ENCODE peak calls at places on chromosomes 4 and X, in four cellular contexts. One of them, this sample, is unnamed.

GRCh38 chrX:18354369-18355329 is at the start of gene SCML2:
- DNase-seq in HepG2: peak; percentile 5
- DNase-seq in Panc1: no peak
- DNase-seq in HCT116: no peak
- DNase-seq in this sample: peak; percentile 74

GRCh38 chrX:146456058-146456457 is 353.5 kb upstream of the CXorf51B start:
- DNase-seq in HepG2: no peak
- DNase-seq in Panc1: no peak
- DNase-seq in HCT116: no peak
- DNase-seq in this sample: no peak

GRCh38 chrX:15500497-15500966 is at the start of gene BMX:
- DNase-seq in HepG2: no peak
- DNase-seq in Panc1: no peak
- DNase-seq in HCT116: no peak
- DNase-seq in this sample: no peak

GRCh38 chrX:118495958-118496762 is 545 bp downstream of the DOCK11 start:
- DNase-seq in HepG2: no peak
- DNase-seq in Panc1: no peak
- DNase-seq in HCT116: no peak
- DNase-seq in this sample: peak; percentile 31

GRCh38 chr4:100803751-100804150 is 285.9 kb upstream of the EMCN start:
- DNase-seq in HepG2: no peak
- DNase-seq in Panc1: no peak
- DNase-seq in HCT116: no peak
- DNase-seq in this sample: no peak

GRCh38 chr4:94595880-94596483 is 144.2 kb downstream of the PDLIM5 start:
- DNase-seq in HepG2: peak; percentile 48
- DNase-seq in Panc1: peak; percentile 27
- DNase-seq in HCT116: peak; percentile 32
- DNase-seq in this sample: peak; percentile 59

GRCh38 chr4:150570123-150570522 is 11.8 kb upstream of the MAB21L2 start:
- DNase-seq in HepG2: no peak
- DNase-seq in Panc1: no peak
- DNase-seq in HCT116: no peak
- DNase-seq in this sample: no peak

GRCh38 chrX:127112726-127113125 is 293.2 kb downstream of the PRR32 start:
- DNase-seq in HepG2: no peak
- DNase-seq in Panc1: no peak
- DNase-seq in HCT116: no peak
- DNase-seq in this sample: no peak

GRCh38 chrX:151779258-151779657 is 44.7 kb downstream of the CNGA2 start:
- DNase-seq in HepG2: no peak
- DNase-seq in Panc1: no peak
- DNase-seq in HCT116: no peak
- DNase-seq in this sample: no peak

GRCh38 chrX:10795721-10796120 is 175.3 kb upstream of the MID1 start:
- DNase-seq in HepG2: no peak
- DNase-seq in Panc1: no peak
- DNase-seq in HCT116: no peak
- DNase-seq in this sample: no peak

GRCh38 chrX:133921764-133922389 is 63.5 kb downstream of the GPC3 start:
- DNase-seq in HepG2: peak; percentile 19
- DNase-seq in Panc1: peak; percentile 12
- DNase-seq in HCT116: peak; percentile 50
- DNase-seq in this sample: peak; percentile 35

GRCh38 chr4:73730292-73730691 is 10.1 kb upstream of the CXCL8 start:
- DNase-seq in HepG2: no peak
- DNase-seq in Panc1: no peak
- DNase-seq in HCT116: no peak
- DNase-seq in this sample: no peak

GRCh38 chr4:3512279-3512678 is 19.9 kb downstream of the LRPAP1 start:
- DNase-seq in HepG2: no peak
- DNase-seq in Panc1: no peak
- DNase-seq in HCT116: no peak
- DNase-seq in this sample: no peak

GRCh38 chr4:3513807-3514206 is 18.4 kb downstream of the LRPAP1 start:
- DNase-seq in HepG2: no peak
- DNase-seq in Panc1: no peak
- DNase-seq in HCT116: no peak
- DNase-seq in this sample: no peak

GRCh38 chr4:3510481-3510880 is 21.7 kb downstream of the LRPAP1 start:
- DNase-seq in HepG2: no peak
- DNase-seq in Panc1: no peak
- DNase-seq in HCT116: no peak
- DNase-seq in this sample: no peak

GRCh38 chr4:3512719-3513118 is 19.5 kb downstream of the LRPAP1 start:
- DNase-seq in HepG2: no peak
- DNase-seq in Panc1: no peak
- DNase-seq in HCT116: no peak
- DNase-seq in this sample: no peak

DNA sequence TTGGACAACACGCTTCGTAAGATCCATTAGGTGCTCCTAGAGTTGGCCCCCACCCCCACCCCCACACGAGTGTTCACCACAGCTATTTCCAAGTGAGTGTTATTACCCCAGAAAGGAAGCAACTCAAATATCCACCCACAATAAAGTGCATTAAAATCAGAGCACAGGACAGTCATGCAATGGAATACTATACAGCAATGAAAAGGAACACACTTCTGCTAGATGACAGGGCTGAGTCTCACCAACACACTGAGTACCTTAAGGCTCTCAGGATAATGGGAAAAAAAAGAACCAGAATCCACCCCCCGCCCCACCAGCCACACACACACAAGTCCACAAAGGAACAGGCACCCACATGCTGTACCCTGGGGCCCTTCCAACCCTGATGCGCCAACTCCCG is 21.0 kb downstream of the LRPAP1 start:
- DNase-seq in HepG2: no peak
- DNase-seq in Panc1: no peak
- DNase-seq in HCT116: no peak
- DNase-seq in this sample: no peak
- TF ChIP-seq TCF7L2 in HepG2: no peak
- TF ChIP-seq TCF7L2 in Panc1: no peak
- TF ChIP-seq TCF7L2 in HCT116: no peak
- TF ChIP-seq TCF7L2 in this sample: no peak

DNA sequence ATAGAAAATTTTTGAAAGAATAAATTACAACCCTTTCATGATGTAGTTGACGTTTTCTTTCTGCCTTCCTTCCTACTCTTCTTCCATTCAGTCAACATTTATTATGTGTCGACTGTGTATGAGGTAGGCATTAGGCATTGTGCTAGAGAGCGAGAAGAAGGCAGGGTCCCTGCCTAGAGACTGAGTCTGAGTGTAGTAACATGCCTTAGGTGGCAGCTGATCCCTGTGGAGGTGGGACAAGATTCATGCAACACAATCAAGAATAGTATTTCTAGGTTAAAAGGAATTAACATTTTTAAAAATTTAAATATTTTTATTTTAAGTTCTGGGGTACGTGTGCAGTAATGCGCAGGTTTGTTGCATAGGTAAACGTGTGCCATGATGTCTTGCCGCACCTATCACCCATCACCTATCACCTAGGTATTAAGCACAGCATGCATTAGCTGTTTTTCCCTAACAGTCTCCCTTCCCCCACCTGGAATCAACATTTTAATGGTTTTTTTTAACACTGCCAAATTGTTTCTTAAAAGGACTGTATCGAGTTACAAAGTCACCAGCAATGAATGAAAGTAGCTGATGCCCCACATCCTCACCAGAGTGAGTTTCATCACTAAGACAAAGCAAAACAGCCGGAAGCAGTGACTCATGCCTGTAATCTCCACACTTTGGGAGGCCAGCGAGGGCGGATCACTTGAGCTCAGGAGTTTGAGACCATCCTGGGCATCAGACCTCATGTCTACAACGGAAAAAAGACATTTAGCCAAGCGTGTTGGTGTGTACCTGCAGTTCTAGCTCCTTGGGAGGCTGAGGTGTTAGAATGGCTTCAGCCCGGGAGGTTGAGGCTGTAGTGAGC is 84.0 kb downstream of the WWC2 start:
- DNase-seq in HepG2: peak; percentile 86
- DNase-seq in Panc1: no peak
- DNase-seq in HCT116: peak; percentile 70
- DNase-seq in this sample: peak; percentile 85
- TF ChIP-seq TCF7L2 in HepG2: no peak
- TF ChIP-seq TCF7L2 in Panc1: no peak
- TF ChIP-seq TCF7L2 in HCT116: peak; percentile 93
- TF ChIP-seq TCF7L2 in this sample: no peak

DNA sequence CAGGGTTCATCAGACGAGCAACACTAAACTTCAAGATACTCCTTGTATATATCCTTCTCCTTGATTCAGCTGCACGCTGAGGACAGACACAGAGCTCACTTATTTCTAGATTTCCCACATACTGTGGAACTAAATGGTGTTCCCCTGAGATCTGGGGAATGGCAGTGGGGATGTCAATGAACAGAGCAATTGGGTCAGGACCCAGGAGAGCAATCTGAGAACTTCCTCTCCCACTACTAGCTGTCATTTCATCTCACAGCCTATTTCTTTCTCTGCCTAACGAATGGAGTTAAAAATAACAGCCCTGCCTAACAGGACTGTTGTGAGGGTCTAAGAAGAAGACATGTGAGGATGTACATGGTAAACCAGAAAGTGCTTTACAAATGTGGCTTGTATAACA is 10.7 kb downstream of the NAAA start:
- DNase-seq in HepG2: no peak
- DNase-seq in Panc1: no peak
- DNase-seq in HCT116: no peak
- DNase-seq in this sample: no peak
- TF ChIP-seq TCF7L2 in HepG2: no peak
- TF ChIP-seq TCF7L2 in Panc1: no peak
- TF ChIP-seq TCF7L2 in HCT116: no peak
- TF ChIP-seq TCF7L2 in this sample: no peak

DNA sequence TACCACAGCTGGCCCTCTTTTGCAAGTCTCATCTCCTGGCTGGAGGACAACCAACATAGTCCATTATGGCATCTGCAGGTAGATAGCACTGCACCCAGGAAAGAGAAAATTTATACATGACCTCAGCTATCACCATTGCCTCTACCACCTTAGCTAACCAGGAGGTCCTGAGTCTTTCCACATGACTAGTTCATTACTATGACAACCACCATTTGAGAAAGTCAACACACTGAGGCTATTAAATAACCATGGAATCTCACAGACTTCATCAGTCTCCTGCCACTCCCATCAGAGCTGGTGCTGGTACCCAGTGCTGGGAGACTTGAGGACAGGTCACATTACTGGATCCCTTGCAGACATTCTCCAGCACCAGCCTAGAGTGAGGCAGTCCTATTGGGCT is 285.9 kb downstream of the GBA3 start:
- DNase-seq in HepG2: no peak
- DNase-seq in Panc1: no peak
- DNase-seq in HCT116: no peak
- DNase-seq in this sample: no peak
- TF ChIP-seq TCF7L2 in HepG2: no peak
- TF ChIP-seq TCF7L2 in Panc1: no peak
- TF ChIP-seq TCF7L2 in HCT116: no peak
- TF ChIP-seq TCF7L2 in this sample: no peak

DNA sequence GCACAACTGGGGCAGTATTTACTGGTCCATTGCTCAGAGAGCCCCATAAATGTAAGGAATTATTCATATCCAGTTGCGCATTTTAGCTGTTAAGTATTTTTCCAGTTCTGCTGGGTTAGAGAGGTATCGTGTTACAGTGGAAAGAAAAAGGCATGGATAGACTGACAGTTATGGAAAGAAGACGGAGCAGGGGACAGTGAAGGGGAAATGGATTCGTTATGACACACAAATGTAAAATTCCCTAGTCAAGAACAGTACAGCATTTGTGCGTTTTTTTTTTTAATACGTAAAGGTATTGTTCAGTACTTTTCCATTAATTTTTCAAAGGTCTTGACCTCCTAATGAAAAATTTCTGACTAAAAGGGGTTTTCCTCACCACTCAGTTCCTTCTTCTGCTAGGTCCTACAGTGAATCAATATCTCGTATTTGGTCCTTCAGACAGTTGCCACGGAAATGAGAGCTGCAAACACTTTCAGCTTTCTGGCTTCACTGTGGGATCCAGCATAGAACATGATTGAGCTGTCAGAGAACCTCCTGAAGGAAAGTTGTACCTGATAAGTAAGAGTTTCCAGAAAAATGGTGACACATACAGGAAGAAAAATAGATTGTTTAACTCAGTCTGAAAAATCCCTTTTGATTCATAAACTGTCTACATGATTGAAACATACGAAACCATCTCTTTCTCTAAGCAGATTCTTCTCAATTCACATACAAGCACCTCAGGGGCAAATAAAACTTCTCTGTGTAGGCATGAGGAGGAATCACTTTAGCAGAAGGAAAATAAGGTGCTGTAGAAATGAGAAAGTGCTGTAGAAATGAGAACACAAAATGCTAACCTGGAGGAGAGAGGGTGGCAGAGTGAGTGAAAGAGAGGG is 21.8 kb upstream of the BBS12 start:
- DNase-seq in HepG2: no peak
- DNase-seq in Panc1: no peak
- DNase-seq in HCT116: no peak
- DNase-seq in this sample: no peak
- TF ChIP-seq TCF7L2 in HepG2: no peak
- TF ChIP-seq TCF7L2 in Panc1: no peak
- TF ChIP-seq TCF7L2 in HCT116: no peak
- TF ChIP-seq TCF7L2 in this sample: no peak

DNA sequence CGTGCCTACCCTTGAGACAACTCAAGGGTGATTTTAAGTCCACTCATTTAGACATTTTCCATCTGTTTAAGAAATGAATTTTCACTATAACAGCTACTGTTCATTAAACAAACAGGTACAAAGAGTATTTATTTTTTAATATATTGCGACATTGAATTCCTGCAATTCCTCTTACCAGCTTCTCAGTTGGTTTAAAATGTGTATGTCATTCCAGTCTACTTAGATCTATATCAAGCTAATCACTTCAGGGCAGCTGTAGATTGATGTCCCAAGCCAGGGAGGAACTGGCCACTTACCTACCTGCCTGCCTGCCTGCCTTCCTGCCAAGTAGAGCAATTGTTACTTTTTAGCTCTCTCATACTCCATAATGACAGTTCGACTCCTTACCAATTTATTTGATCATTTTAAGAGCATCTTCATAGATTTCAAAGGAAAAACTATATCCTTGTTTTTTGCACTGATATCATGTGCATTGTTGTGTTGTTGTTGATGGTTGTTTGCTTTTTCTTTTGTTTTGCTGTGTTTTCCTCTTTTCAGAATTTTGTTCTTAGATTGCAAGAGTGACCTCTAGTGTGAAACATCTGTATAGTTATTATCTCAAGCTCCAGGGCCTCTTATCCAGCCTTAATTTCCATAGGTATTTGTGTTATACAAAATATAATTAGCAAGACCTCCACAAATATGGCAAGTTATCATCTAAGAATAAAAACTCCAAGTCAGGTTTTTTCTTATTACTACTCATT is 120.9 kb upstream of the NRK start:
- DNase-seq in HepG2: no peak
- DNase-seq in Panc1: no peak
- DNase-seq in HCT116: no peak
- DNase-seq in this sample: no peak
- TF ChIP-seq TCF7L2 in HepG2: no peak
- TF ChIP-seq TCF7L2 in Panc1: no peak
- TF ChIP-seq TCF7L2 in HCT116: no peak
- TF ChIP-seq TCF7L2 in this sample: no peak

This sample was measured in K562.